ENCODE peak calls at places on chromosomes 7 and 10, in six cellular contexts. L is CD4-positive, alpha-beta T cell; Z is MV-4-11; U is non-pigmented ciliary epithelial cell; Q is posterior cingulate gyrus; V is AG08395. D is an unnamed sample.

GRCh38 chr10:15200626-15201025 is 32.1 kb upstream of the NMT2 start:
- DNase-seq in L (no peak), Z (no peak), U (peak), Q (no peak), V (peak), D (peak)

GRCh38 chr7:105261689-105262088 is 127.0 kb downstream of the SRPK2 start:
- DNase-seq in L (no peak), Z (peak), U (no peak), Q (no peak), V (no peak), D (peak)

GRCh38 chr10:126504051-126504760 is 115.9 kb upstream of the ADAM12 start:
- DNase-seq in L (no peak), Z (peak), U (peak), Q (peak), V (peak), D (peak)

GRCh38 chr7:32506266-32507054 is 11.2 kb downstream of the AVL9 start:
- DNase-seq in L (no peak), Z (peak), U (peak), Q (no peak), V (peak), D (peak)

GRCh38 chr7:44959433-44959951 is 19.3 kb downstream of the MYO1G start:
- DNase-seq in L (no peak), Z (peak), U (no peak), Q (peak), V (no peak), D (no peak)

GRCh38 chr7:83882551-83882950 is 233.6 kb upstream of the SEMA3E start:
- DNase-seq in L (no peak), Z (no peak), U (no peak), Q (no peak), V (no peak), D (no peak)

GRCh38 chr7:6273380-6273837 is 985 bp upstream of the CYTH3 start:
- DNase-seq in L (no peak), Z (no peak), U (no peak), Q (peak), V (no peak), D (no peak)

GRCh38 chr10:116158036-116158435 is 115.0 kb downstream of the GFRA1 start:
- DNase-seq in L (no peak), Z (no peak), U (no peak), Q (no peak), V (no peak), D (no peak)

GRCh38 chr10:73110345-73110849 is at the start of gene NUDT13:
- DNase-seq in L (peak), Z (peak), U (no peak), Q (peak), V (peak), D (peak)

GRCh38 chr7:111855842-111856227 is 293.5 kb upstream of the IMMP2L start:
- DNase-seq in L (no peak), Z (no peak), U (peak), Q (peak), V (no peak), D (peak)

GRCh38 chr7:104940023-104940710 is 73.8 kb upstream of the KMT2E start:
- DNase-seq in L (no peak), Z (no peak), U (no peak), Q (peak), V (no peak), D (no peak)

GRCh38 chr7:67343566-67343965 is 346.9 kb downstream of the TYW1 start:
- DNase-seq in L (no peak), Z (no peak), U (no peak), Q (peak), V (no peak), D (peak)

GRCh38 chr7:94190599-94191061 is 186.5 kb upstream of the BET1 start:
- DNase-seq in L (no peak), Z (no peak), U (peak), Q (no peak), V (peak), D (peak)

GRCh38 chr10:75283150-75284096 is 47.7 kb upstream of the COMTD1 start:
- DNase-seq in L (no peak), Z (no peak), U (no peak), Q (peak), V (peak), D (peak)

GRCh38 chr7:93914581-93915066 is 6.9 kb upstream of the GNG11 start:
- DNase-seq in L (no peak), Z (no peak), U (peak), Q (no peak), V (no peak), D (peak)

GRCh38 chr10:60646966-60647796 is 131.1 kb upstream of the CDK1 start:
- DNase-seq in L (peak), Z (peak), U (peak), Q (no peak), V (peak), D (peak)

GRCh38 chr7:132915652-132916051 is 166.2 kb downstream of the CHCHD3 start:
- DNase-seq in L (no peak), Z (no peak), U (no peak), Q (no peak), V (no peak), D (no peak)

GRCh38 chr7:118184392-118184899 is 482 bp downstream of the LSM8 start:
- DNase-seq in L (no peak), Z (no peak), U (no peak), Q (no peak), V (peak), D (peak)

GRCh38 chr10:114623155-114623554 is 34.9 kb downstream of the ABLIM1 start:
- DNase-seq in L (no peak), Z (no peak), U (no peak), Q (no peak), V (no peak), D (no peak)

GRCh38 chr7:158557441-158557755 is 30.2 kb downstream of the PTPRN2 start:
- DNase-seq in L (no peak), Z (no peak), U (no peak), Q (peak), V (no peak), D (no peak)

GRCh38 chr7:154371424-154371823 is 319.2 kb downstream of the DPP6 start:
- DNase-seq in L (no peak), Z (no peak), U (no peak), Q (peak), V (no peak), D (no peak)

GRCh38 chr7:18128846-18129245 is 101.2 kb upstream of the PRPS1L1 start:
- DNase-seq in L (no peak), Z (no peak), U (no peak), Q (no peak), V (no peak), D (no peak)

GRCh38 chr10:75733135-75733890 is 301.9 kb downstream of the LRMDA start:
- DNase-seq in L (no peak), Z (peak), U (no peak), Q (no peak), V (no peak), D (no peak)

GRCh38 chr7:79652619-79653018 is 199.2 kb upstream of the MAGI2 start:
- DNase-seq in L (no peak), Z (no peak), U (no peak), Q (no peak), V (no peak), D (no peak)

GRCh38 chr10:103149991-103150622 is 43.0 kb downstream of the NT5C2 start:
- DNase-seq in L (no peak), Z (no peak), U (no peak), Q (no peak), V (no peak), D (no peak)